ENCODE peak calls at places on chromosomes 11 and 22, in five cellular contexts. R, Y, Q, G and W are unnamed samples.

GRCh38 chr11:122731500-122731913 is 76.0 kb downstream of the UBASH3B start:
- DNase-seq in R (no peak), Y (no peak), Q (no peak), G (no peak), W (no peak)

GRCh38 chr11:108093128-108093904 is 28.1 kb upstream of the ACAT1 start:
- DNase-seq in R (no peak), Y (no peak), Q (no peak), G (no peak), W (no peak)

GRCh38 chr11:122494171-122494570 is 161.4 kb upstream of the UBASH3B start:
- DNase-seq in R (no peak), Y (no peak), Q (no peak), G (no peak), W (no peak)

GRCh38 chr11:19664896-19665548 is 47.6 kb upstream of the NAV2 start:
- DNase-seq in R (no peak), Y (no peak), Q (no peak), G (peak; percentile 60), W (no peak)

GRCh38 chr22:20783844-20784723 is 10.2 kb downstream of the SERPIND1 start:
- DNase-seq in R (no peak), Y (no peak), Q (peak; percentile 28), G (peak; percentile 51), W (no peak)

GRCh38 chr11:76939219-76939631 is 78.5 kb downstream of the ACER3 start:
- DNase-seq in R (no peak), Y (no peak), Q (no peak), G (no peak), W (no peak)

GRCh38 chr11:123035831-123036230 is 26.1 kb downstream of the HSPA8 start:
- DNase-seq in R (no peak), Y (no peak), Q (no peak), G (no peak), W (no peak)

GRCh38 chr11:58024601-58025091 is 965 bp downstream of the OR9Q1 start:
- DNase-seq in R (no peak), Y (peak; percentile 78), Q (no peak), G (peak; percentile 25), W (peak; percentile 91)

GRCh38 chr22:24694971-24695928 is 79.3 kb downstream of the PIWIL3 start:
- DNase-seq in R (no peak), Y (peak; percentile 83), Q (no peak), G (peak; percentile 90), W (no peak)

GRCh38 chr11:133934599-133935550 is 21.9 kb downstream of the IGSF9B start:
- DNase-seq in R (peak; percentile 72), Y (no peak), Q (no peak), G (no peak), W (no peak)

GRCh38 chr11:84558085-84558905 is 1068.8 kb downstream of the DLG2 start:
- DNase-seq in R (no peak), Y (no peak), Q (no peak), G (peak; percentile 24), W (no peak)

GRCh38 chr11:6194065-6194581 is 4.9 kb upstream of the OR52W1 start:
- DNase-seq in R (no peak), Y (no peak), Q (no peak), G (no peak), W (no peak)

GRCh38 chr11:833114-833791 is 501 bp downstream of the CD151 start:
- DNase-seq in R (peak; percentile 89), Y (peak; percentile 87), Q (no peak), G (no peak), W (peak; percentile 93)

GRCh38 chr11:123103326-123103980 is 41.5 kb upstream of the HSPA8 start:
- DNase-seq in R (no peak), Y (no peak), Q (no peak), G (peak; percentile 34), W (peak; percentile 89)

GRCh38 chr22:41526802-41527799 is 17.2 kb downstream of the POLR3H start:
- DNase-seq in R (peak; percentile 90), Y (no peak), Q (no peak), G (no peak), W (no peak)

GRCh38 chr11:100948936-100949335 is 180.7 kb downstream of the PGR start:
- DNase-seq in R (no peak), Y (no peak), Q (no peak), G (no peak), W (no peak)

GRCh38 chr11:115199501-115199900 is 304.7 kb downstream of the CADM1 start:
- DNase-seq in R (no peak), Y (no peak), Q (no peak), G (no peak), W (no peak)

GRCh38 chr11:120086651-120087050 is 51.3 kb downstream of the TRIM29 start:
- DNase-seq in R (no peak), Y (no peak), Q (no peak), G (no peak), W (no peak)

GRCh38 chr11:128686745-128687177 is 7.1 kb upstream of the FLI1 start:
- DNase-seq in R (peak; percentile 92), Y (peak; percentile 56), Q (no peak), G (peak; percentile 61), W (no peak)

GRCh38 chr11:69640995-69641581 is at the start of gene CCND1:
- DNase-seq in R (peak; percentile 87), Y (peak; percentile 86), Q (no peak), G (peak; percentile 66), W (peak; percentile 94)

GRCh38 chr11:67245046-67245445 is 21.2 kb upstream of the GRK2 start:
- DNase-seq in R (no peak), Y (no peak), Q (no peak), G (no peak), W (no peak)

GRCh38 chr11:130721736-130722135 is 194.5 kb downstream of the SNX19 start:
- DNase-seq in R (no peak), Y (no peak), Q (no peak), G (no peak), W (no peak)

GRCh38 chr11:130721282-130721681 is 195.0 kb downstream of the SNX19 start:
- DNase-seq in R (no peak), Y (no peak), Q (no peak), G (no peak), W (no peak)

GRCh38 chr11:130722401-130722800 is 193.9 kb downstream of the SNX19 start:
- DNase-seq in R (no peak), Y (no peak), Q (no peak), G (no peak), W (no peak)

GRCh38 chr11:130719516-130719915 is 196.8 kb downstream of the SNX19 start:
- DNase-seq in R (no peak), Y (no peak), Q (no peak), G (no peak), W (no peak)

DNA sequence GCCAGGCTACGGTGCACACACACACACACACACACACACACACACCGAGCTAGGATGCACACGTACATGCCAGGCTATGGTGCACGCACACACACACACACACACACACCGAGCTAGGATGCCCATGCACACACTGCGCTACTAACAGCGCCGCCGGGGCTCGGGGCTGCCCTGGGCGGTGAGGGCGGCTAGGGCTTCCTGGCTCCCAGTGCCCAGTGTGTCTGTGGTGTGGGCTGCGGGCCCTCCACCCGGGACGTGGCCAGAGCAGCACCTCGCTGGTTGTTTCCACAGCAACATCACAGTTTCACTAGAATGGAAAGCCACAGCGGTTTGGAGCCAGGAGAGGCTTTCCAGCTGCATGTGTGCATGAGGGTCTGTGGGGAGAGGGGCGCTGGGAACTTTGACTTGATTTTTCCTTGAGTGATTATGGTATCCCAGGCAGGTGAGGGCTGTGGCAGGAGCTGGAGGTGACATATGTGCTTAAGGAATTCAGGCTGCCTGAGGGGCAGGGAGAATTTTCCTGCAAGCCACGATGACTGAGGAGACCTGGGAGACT is 196.0 kb downstream of the SNX19 start:
- DNase-seq in R (no peak), Y (no peak), Q (no peak), G (no peak), W (no peak)
- H3K4me3 ChIP-seq in R (no peak overlapping the region), Y (no peak overlapping the region), Q (no peak overlapping the region), G (no peak overlapping the region), W (no peak overlapping the region)

GRCh38 chr11:113505541-113506375 is 30.6 kb upstream of the DRD2 start:
- DNase-seq in R (no peak), Y (no peak), Q (no peak), G (no peak), W (peak; percentile 18)

GRCh38 chr11:113505046-113505445 is 29.8 kb upstream of the DRD2 start:
- DNase-seq in R (no peak), Y (no peak), Q (no peak), G (no peak), W (no peak)

GRCh38 chr11:113506461-113506860 is 31.3 kb upstream of the DRD2 start:
- DNase-seq in R (no peak), Y (no peak), Q (no peak), G (no peak), W (no peak)

GRCh38 chr11:113506893-113507292 is 31.7 kb upstream of the DRD2 start:
- DNase-seq in R (no peak), Y (no peak), Q (no peak), G (no peak), W (no peak)

GRCh38 chr11:113507341-113507740 is 32.1 kb upstream of the DRD2 start:
- DNase-seq in R (no peak), Y (no peak), Q (no peak), G (no peak), W (no peak)
- TF ChIP-seq CTCF in R (no peak), Y (no peak), Q (no peak), G (no peak), W (no peak)

GRCh38 chr11:65426839-65427690 is 4.5 kb downstream of the NEAT1 start:
- DNase-seq in R (peak; percentile 76), Y (peak; percentile 66), Q (no peak), G (peak; percentile 38), W (no peak)

GRCh38 chr11:65425971-65426838 is 3.6 kb downstream of the NEAT1 start:
- DNase-seq in R (no peak), Y (peak; percentile 7), Q (no peak), G (peak; percentile 21), W (no peak)

GRCh38 chr11:65424200-65425104 is 1.9 kb downstream of the NEAT1 start:
- DNase-seq in R (peak; percentile 87), Y (peak; percentile 67), Q (no peak), G (peak; percentile 32), W (no peak)

GRCh38 chr11:65423516-65424199 is 1.1 kb downstream of the NEAT1 start:
- DNase-seq in R (peak; percentile 84), Y (peak; percentile 66), Q (no peak), G (peak; percentile 23), W (peak; percentile 85)

DNA sequence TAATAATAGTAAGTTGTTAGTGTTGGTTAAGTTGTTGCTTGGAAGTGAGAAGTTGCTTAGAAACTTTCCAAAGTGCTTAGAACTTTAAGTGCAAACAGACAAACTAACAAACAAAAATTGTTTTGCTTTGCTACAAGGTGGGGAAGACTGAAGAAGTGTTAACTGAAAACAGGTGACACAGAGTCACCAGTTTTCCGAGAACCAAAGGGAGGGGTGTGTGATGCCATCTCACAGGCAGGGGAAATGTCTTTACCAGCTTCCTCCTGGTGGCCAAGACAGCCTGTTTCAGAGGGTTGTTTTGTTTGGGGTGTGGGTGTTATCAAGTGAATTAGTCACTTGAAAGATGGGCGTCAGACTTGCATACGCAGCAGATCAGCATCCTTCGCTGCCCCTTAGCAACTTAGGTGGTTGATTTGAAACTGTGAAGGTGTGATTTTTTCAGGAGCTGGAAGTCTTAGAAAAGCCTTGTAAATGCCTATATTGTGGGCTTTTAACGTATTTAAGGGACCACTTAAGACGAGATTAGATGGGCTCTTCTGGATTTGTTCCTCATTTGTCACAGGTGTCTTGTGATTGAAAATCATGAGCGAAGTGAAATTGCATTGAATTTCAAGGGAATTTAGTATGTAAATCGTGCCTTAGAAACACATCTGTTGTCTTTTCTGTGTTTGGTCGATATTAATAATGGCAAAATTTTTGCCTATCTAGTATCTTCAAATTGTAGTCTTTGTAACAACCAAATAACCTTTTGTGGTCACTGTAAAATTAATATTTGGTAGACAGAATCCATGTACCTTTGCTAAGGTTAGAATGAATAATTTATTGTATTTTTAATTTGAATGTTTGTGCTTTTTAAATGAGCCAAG is 2.7 kb downstream of the NEAT1 start:
- DNase-seq in R (peak; percentile 85), Y (peak; percentile 53), Q (no peak), G (peak; percentile 61), W (no peak)
- TF ChIP-seq POLR2A in R (peak; percentile 89), Y (peak; percentile 76), Q (peak; percentile 83), G (peak; percentile 37), W (no peak)

GRCh38 chr11:61917043-61917356 is 366 bp downstream of the RAB3IL1 start:
- DNase-seq in R (no peak), Y (no peak), Q (no peak), G (peak; percentile 22), W (no peak)
- H3K4me3 ChIP-seq in R (peak overlapping the region; percentile 43), Y (peak overlapping the region; percentile 68), Q (no peak overlapping the region), G (peak overlapping the region; percentile 63), W (peak overlapping the region; percentile 43)